ENCODE peak calls at places on chromosomes 5 and 9, in ten cellular contexts. M is CD8-positive, alpha-beta T cell; V is gastrocnemius medialis; U is psoas muscle; E is heart right ventricle; Z is upper lobe of right lung; R is hepatocyte; N is dorsolateral prefrontal cortex; L is breast epithelium; C is colonic mucosa. P is an unnamed sample.

GRCh38 chr5:26692952-26693351 is 345.4 kb downstream of the CDH9 start:
- DNase-seq in M (no peak), V (no peak), U (no peak), E (no peak), Z (no peak), R (no peak), N (no peak), L (no peak), C (no peak), P (no peak)

GRCh38 chr9:136146126-136147037 is 27.7 kb upstream of the TMEM250 start:
- DNase-seq in M (no peak), V (no peak), U (no peak), E (no peak), Z (no peak), R (no peak), N (no peak), L (no peak), C (no peak), P (no peak)

GRCh38 chr5:62779010-62779422 is 200.4 kb downstream of the LRRC70 start:
- DNase-seq in M (no peak), V (no peak), U (no peak), E (no peak), Z (no peak), R (peak), N (no peak), L (no peak), C (peak), P (no peak)

GRCh38 chr5:180555168-180555921 is 36.0 kb downstream of the SCGB3A1 start:
- DNase-seq in M (no peak), V (no peak), U (no peak), E (no peak), Z (no peak), R (no peak), N (no peak), L (no peak), C (no peak), P (no peak)

GRCh38 chr5:173456751-173457171 is 128.5 kb upstream of the STC2 start:
- DNase-seq in M (no peak), V (no peak), U (no peak), E (no peak), Z (no peak), R (no peak), N (no peak), L (no peak), C (no peak), P (no peak)

GRCh38 chr5:39209924-39210323 is 9.4 kb downstream of the FYB1 start:
- DNase-seq in M (peak), V (no peak), U (peak), E (peak), Z (no peak), R (no peak), N (no peak), L (no peak), C (no peak), P (no peak)

GRCh38 chr5:111752426-111752965 is 4.5 kb downstream of the NREP start:
- DNase-seq in M (no peak), V (no peak), U (no peak), E (no peak), Z (no peak), R (no peak), N (no peak), L (no peak), C (no peak), P (no peak)

GRCh38 chr9:19757745-19758144 is 31.1 kb downstream of the SLC24A2 start:
- DNase-seq in M (no peak), V (no peak), U (no peak), E (no peak), Z (no peak), R (no peak), N (no peak), L (no peak), C (no peak), P (no peak)

GRCh38 chr9:133035669-133036068 is 4.9 kb downstream of the GTF3C5 start:
- DNase-seq in M (no peak), V (no peak), U (no peak), E (no peak), Z (no peak), R (no peak), N (no peak), L (peak), C (no peak), P (no peak)

GRCh38 chr5:53418409-53418808 is 62.0 kb upstream of the FST start:
- DNase-seq in M (no peak), V (no peak), U (no peak), E (no peak), Z (no peak), R (no peak), N (no peak), L (no peak), C (no peak), P (no peak)

GRCh38 chr5:27900761-27901160 is 862.4 kb upstream of the CDH9 start:
- DNase-seq in M (no peak), V (no peak), U (no peak), E (no peak), Z (no peak), R (no peak), N (no peak), L (no peak), C (no peak), P (no peak)

GRCh38 chr5:146188358-146188757 is 5.9 kb upstream of the LARS1 start:
- DNase-seq in M (no peak), V (no peak), U (no peak), E (no peak), Z (no peak), R (no peak), N (no peak), L (no peak), C (no peak), P (no peak)

GRCh38 chr9:35570709-35571108 is 34.4 kb upstream of the TESK1 start:
- DNase-seq in M (no peak), V (no peak), U (no peak), E (no peak), Z (no peak), R (no peak), N (no peak), L (no peak), C (no peak), P (no peak)

GRCh38 chr9:22446950-22447606 is 454 bp downstream of the DMRTA1 start:
- DNase-seq in M (peak), V (peak), U (peak), E (peak), Z (peak), R (peak), N (peak), L (no peak), C (peak), P (no peak)

GRCh38 chr5:106488407-106488806 is 1182.3 kb downstream of the EFNA5 start:
- DNase-seq in M (no peak), V (no peak), U (no peak), E (no peak), Z (no peak), R (no peak), N (no peak), L (no peak), C (no peak), P (no peak)

GRCh38 chr5:106493910-106494309 is 1176.8 kb downstream of the EFNA5 start:
- DNase-seq in M (no peak), V (no peak), U (no peak), E (no peak), Z (no peak), R (no peak), N (no peak), L (no peak), C (no peak), P (no peak)

GRCh38 chr5:106489004-106489403 is 1181.7 kb downstream of the EFNA5 start:
- DNase-seq in M (no peak), V (no peak), U (no peak), E (no peak), Z (no peak), R (no peak), N (no peak), L (no peak), C (no peak), P (no peak)
- H3K4me3 ChIP-seq in M (no peak), V (no peak), U (no peak), E (no peak), Z (no peak), R (no peak), N (no peak), L (no peak), C (no peak), P (no peak)

DNA sequence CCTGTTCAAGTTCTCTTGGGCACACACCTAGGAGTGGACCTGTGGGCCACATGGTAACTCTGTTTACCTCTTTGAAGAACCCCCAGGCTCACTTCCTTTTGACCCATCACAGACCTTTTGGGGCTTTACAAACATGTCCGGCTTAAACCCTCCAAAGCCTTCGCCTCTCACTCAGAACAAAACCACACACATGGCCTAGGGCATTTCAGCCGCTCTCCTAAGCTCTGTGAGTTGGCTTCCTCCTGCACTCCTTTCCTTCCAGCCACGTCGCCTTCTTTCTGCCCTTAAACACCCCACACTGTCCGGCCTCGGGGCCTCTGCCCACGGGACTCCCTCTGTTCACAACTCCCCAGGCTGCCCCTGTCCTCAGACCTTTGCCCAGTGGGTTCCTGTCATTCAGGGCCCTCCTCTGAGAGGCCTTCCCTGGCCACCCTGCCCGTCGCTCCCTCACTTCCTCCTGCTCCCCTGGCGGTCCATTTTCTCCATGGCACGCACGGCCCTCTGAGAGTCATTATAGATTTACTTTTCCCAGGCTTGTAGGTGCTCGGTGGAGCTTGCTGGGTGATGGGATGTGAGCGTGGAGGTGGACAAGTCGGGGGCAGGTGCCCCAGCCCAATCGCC is 1.9 kb downstream of the DOK3 start:
- DNase-seq in M (no peak), V (no peak), U (no peak), E (no peak), Z (no peak), R (no peak), N (no peak), L (no peak), C (no peak), P (no peak)
- TF ChIP-seq CTCF in M (no peak), V (no peak), U (no peak), E (no peak), Z (no peak), R (no peak), N (no peak), L (no peak), C (no peak), P (peak)

GRCh38 chr9:75893096-75893495 is 2.6 kb downstream of the PCSK5 start:
- DNase-seq in M (no peak), V (no peak), U (no peak), E (no peak), Z (no peak), R (no peak), N (no peak), L (no peak), C (no peak), P (no peak)
- H3K4me3 ChIP-seq in M (peak), V (peak), U (peak), E (peak), Z (peak), R (peak), N (peak), L (peak), C (peak), P (no peak)

GRCh38 chr5:107832746-107833145 is 162.0 kb upstream of the EFNA5 start:
- DNase-seq in M (no peak), V (no peak), U (no peak), E (no peak), Z (no peak), R (no peak), N (no peak), L (no peak), C (no peak), P (no peak)
- TF ChIP-seq CTCF in M (no peak), V (no peak), U (no peak), E (no peak), Z (no peak), R (no peak), N (no peak), L (no peak), C (no peak), P (no peak)

GRCh38 chr5:160197341-160198147 is 31.8 kb upstream of the FABP6 start:
- DNase-seq in M (no peak), V (no peak), U (no peak), E (peak), Z (no peak), R (peak), N (no peak), L (no peak), C (no peak), P (no peak)

GRCh38 chr5:160199410-160199911 is 29.8 kb upstream of the FABP6 start:
- DNase-seq in M (peak), V (peak), U (peak), E (peak), Z (peak), R (peak), N (peak), L (peak), C (peak), P (no peak)

GRCh38 chr5:160192424-160192823 is 36.9 kb upstream of the FABP6 start:
- DNase-seq in M (no peak), V (no peak), U (no peak), E (no peak), Z (no peak), R (no peak), N (no peak), L (no peak), C (no peak), P (no peak)

GRCh38 chr5:160198886-160199409 is 30.4 kb upstream of the FABP6 start:
- DNase-seq in M (no peak), V (no peak), U (no peak), E (no peak), Z (no peak), R (peak), N (no peak), L (no peak), C (no peak), P (no peak)

DNA sequence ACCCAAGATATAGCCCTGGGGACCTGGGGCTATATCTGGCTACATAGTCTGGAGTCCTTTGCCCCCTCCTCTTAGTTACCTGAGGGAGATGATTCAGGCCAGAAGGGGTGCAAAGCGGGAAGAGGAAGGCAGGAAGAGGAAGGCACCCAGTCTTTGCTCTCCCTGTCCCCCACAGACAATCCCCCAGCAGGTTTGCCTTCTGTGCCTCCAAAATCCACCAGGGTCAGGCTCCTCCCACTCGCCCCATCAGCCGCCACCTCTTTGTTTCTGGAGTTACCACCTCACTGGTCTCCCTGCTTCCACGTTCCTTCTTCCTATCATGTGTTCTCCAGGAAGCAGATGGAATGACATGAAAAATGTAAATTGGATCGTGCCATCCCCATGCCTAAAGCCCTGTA is 31.2 kb upstream of the FABP6 start:
- DNase-seq in M (no peak), V (no peak), U (no peak), E (no peak), Z (no peak), R (no peak), N (no peak), L (no peak), C (no peak), P (no peak)
- H3K4me3 ChIP-seq in M (no peak), V (no peak), U (no peak), E (no peak), Z (no peak), R (no peak), N (no peak), L (no peak), C (no peak), P (no peak)

GRCh38 chr9:105963700-105964099 is 269.4 kb downstream of the TMEM38B start:
- DNase-seq in M (no peak), V (no peak), U (no peak), E (no peak), Z (no peak), R (no peak), N (no peak), L (no peak), C (no peak), P (no peak)

GRCh38 chr9:105954517-105954916 is 260.2 kb downstream of the TMEM38B start:
- DNase-seq in M (no peak), V (no peak), U (no peak), E (no peak), Z (no peak), R (no peak), N (no peak), L (no peak), C (no peak), P (no peak)

GRCh38 chr9:105959491-105959890 is 265.1 kb downstream of the TMEM38B start:
- DNase-seq in M (no peak), V (no peak), U (no peak), E (no peak), Z (no peak), R (peak), N (no peak), L (no peak), C (no peak), P (no peak)

GRCh38 chr9:105957830-105958229 is 263.5 kb downstream of the TMEM38B start:
- DNase-seq in M (no peak), V (no peak), U (no peak), E (no peak), Z (no peak), R (no peak), N (no peak), L (no peak), C (no peak), P (no peak)

DNA sequence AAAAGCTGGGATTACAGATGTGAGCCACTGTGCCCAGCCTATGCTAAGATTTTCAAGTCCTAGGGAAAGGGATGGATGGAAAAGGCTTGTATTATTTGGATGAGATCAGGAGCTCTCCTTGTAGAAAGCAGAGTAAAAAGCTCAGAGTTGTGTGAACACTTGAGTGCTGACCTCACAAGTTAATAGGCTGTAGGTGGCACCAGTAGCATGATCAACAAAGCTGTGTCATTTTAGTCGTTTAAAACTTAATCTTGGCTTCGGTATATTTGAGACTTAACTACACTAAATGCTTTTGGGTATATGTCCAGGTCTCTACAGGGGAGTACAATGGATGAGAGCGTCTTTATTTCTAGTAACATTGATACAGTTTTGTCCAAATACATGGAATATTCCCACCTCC is 264.2 kb downstream of the TMEM38B start:
- DNase-seq in M (no peak), V (no peak), U (no peak), E (no peak), Z (no peak), R (no peak), N (no peak), L (no peak), C (no peak), P (no peak)
- TF ChIP-seq CTCF in M (no peak), V (no peak), U (no peak), E (peak), Z (no peak), R (no peak), N (no peak), L (no peak), C (no peak), P (no peak)

GRCh38 chr9:121698627-121699270 is 47.3 kb downstream of the DAB2IP start:
- DNase-seq in M (no peak), V (no peak), U (no peak), E (peak), Z (no peak), R (peak), N (no peak), L (no peak), C (no peak), P (no peak)

GRCh38 chr9:121701736-121702261 is 50.4 kb downstream of the DAB2IP start:
- DNase-seq in M (no peak), V (no peak), U (no peak), E (no peak), Z (no peak), R (no peak), N (no peak), L (no peak), C (no peak), P (no peak)

GRCh38 chr9:121700831-121701419 is 49.5 kb downstream of the DAB2IP start:
- DNase-seq in M (no peak), V (no peak), U (peak), E (peak), Z (no peak), R (no peak), N (no peak), L (no peak), C (no peak), P (no peak)

GRCh38 chr9:121700165-121700830 is 48.9 kb downstream of the DAB2IP start:
- DNase-seq in M (peak), V (peak), U (peak), E (peak), Z (peak), R (peak), N (peak), L (peak), C (peak), P (peak)

GRCh38 chr9:121699271-121700164 is 48.1 kb downstream of the DAB2IP start:
- DNase-seq in M (peak), V (no peak), U (peak), E (peak), Z (peak), R (peak), N (no peak), L (peak), C (peak), P (no peak)
- H3K4me3 ChIP-seq in M (no peak), V (peak), U (peak), E (peak), Z (peak), R (peak), N (peak), L (peak), C (peak), P (peak)

GRCh38 chr5:21654-22233 is 70.2 kb upstream of the PLEKHG4B start:
- DNase-seq in M (no peak), V (no peak), U (no peak), E (no peak), Z (no peak), R (no peak), N (no peak), L (no peak), C (no peak), P (no peak)
- TF ChIP-seq CTCF in M (no peak), V (no peak), U (no peak), E (peak), Z (no peak), R (peak), N (peak), L (no peak), C (no peak), P (peak)

GRCh38 chr9:121498487-121499176 is 1.0 kb downstream of the GGTA1 start:
- DNase-seq in M (no peak), V (peak), U (peak), E (peak), Z (peak), R (peak), N (no peak), L (peak), C (peak), P (no peak)
- H3K4me3 ChIP-seq in M (peak), V (peak), U (peak), E (peak), Z (peak), R (peak), N (peak), L (peak), C (peak), P (peak)